ENCODE peak calls at places on chromosome X, in six cellular contexts. K is sigmoid colon, J is lower leg skin, I is IMR-90, T is suprapubic skin, E is esophagus squamous epithelium. C is an unnamed sample.

GRCh38 chrX:1870421-1870820 is 255.6 kb downstream of the ASMT start:
- DNase-seq in E (no peak), I (no peak), T (no peak), J (no peak), K (no peak), C (no peak)

GRCh38 chrX:11641368-11641767 is 24.4 kb downstream of the ARHGAP6 start:
- DNase-seq in T (no peak), K (no peak), E (no peak), I (no peak), J (no peak), C (no peak)

GRCh38 chrX:8520791-8521190 is 56.2 kb downstream of the VCX3B start:
- DNase-seq in I (no peak), T (no peak), K (no peak), J (no peak), E (no peak), C (no peak)

GRCh38 chrX:38860106-38861013 is 59.1 kb downstream of the MID1IP1 start:
- DNase-seq in J (no peak), I (no peak), T (no peak), K (no peak), E (no peak), C (no peak)

GRCh38 chrX:1784773-1785172 is 169.9 kb downstream of the ASMT start:
- DNase-seq in J (no peak), K (no peak), E (no peak), I (no peak), T (no peak), C (no peak)

GRCh38 chrX:21972721-21973120 is 32.2 kb downstream of the SMS start:
- DNase-seq in J (no peak), K (no peak), I (peak), E (no peak), T (no peak), C (peak)

GRCh38 chrX:41386222-41386990 is 52.4 kb downstream of the DDX3X start:
- DNase-seq in K (no peak), T (no peak), J (no peak), E (no peak), I (peak), C (no peak)

GRCh38 chrX:98637451-98637850 is 1753.7 kb downstream of the RPA4 start:
- DNase-seq in T (no peak), I (no peak), J (no peak), E (no peak), K (no peak), C (no peak)

GRCh38 chrX:134971926-134972325 is 18.9 kb upstream of the SMIM10 start:
- DNase-seq in K (no peak), J (no peak), I (peak), E (no peak), T (no peak), C (no peak)

GRCh38 chrX:52422884-52423283 is 54.1 kb downstream of the XAGE2 start:
- DNase-seq in I (peak), J (no peak), T (no peak), K (no peak), E (no peak), C (no peak)

GRCh38 chrX:47218920-47219815 is 687 bp downstream of the CDK16 start:
- DNase-seq in I (no peak), K (peak), T (peak), J (peak), E (no peak), C (peak)

GRCh38 chrX:133570549-133570948 is 155.3 kb upstream of the GPC4 start:
- DNase-seq in J (no peak), T (no peak), K (no peak), E (no peak), I (no peak), C (no peak)

GRCh38 chrX:66756717-66757116 is 117.8 kb upstream of the EDA2R start:
- DNase-seq in K (no peak), E (no peak), J (no peak), T (no peak), I (no peak), C (no peak)

GRCh38 chrX:115047181-115047580 is 29.8 kb upstream of the IL13RA2 start:
- DNase-seq in J (no peak), E (no peak), I (peak), T (no peak), K (no peak), C (no peak)

GRCh38 chrX:56805399-56805798 is 76.4 kb downstream of the NBDY start:
- DNase-seq in T (no peak), J (no peak), K (no peak), I (no peak), E (no peak), C (no peak)

GRCh38 chrX:34656842-34657780 is at the start of gene TMEM47:
- DNase-seq in K (peak), J (peak), I (peak), E (no peak), T (peak), C (peak)

GRCh38 chrX:21645437-21646220 is 12.5 kb downstream of the KLHL34 start:
- DNase-seq in T (no peak), I (no peak), K (no peak), J (no peak), E (no peak), C (no peak)

GRCh38 chrX:10582945-10583344 is 37.4 kb downstream of the MID1 start:
- DNase-seq in E (no peak), T (no peak), I (peak), J (no peak), K (no peak), C (peak)

GRCh38 chrX:136712631-136713030 is 64.7 kb downstream of the CD40LG start:
- DNase-seq in T (no peak), J (no peak), I (no peak), E (no peak), K (no peak), C (no peak)

GRCh38 chrX:29024813-29025342 is 437.6 kb downstream of the IL1RAPL1 start:
- DNase-seq in J (no peak), T (no peak), I (peak), E (no peak), K (no peak), C (no peak)

GRCh38 chrX:7347465-7347864 is 199.5 kb upstream of the PUDP start:
- DNase-seq in E (no peak), I (no peak), T (no peak), K (no peak), J (no peak), C (no peak)

GRCh38 chrX:41333744-41333993 is 293 bp upstream of the DDX3X start:
- DNase-seq in T (peak), K (peak), E (no peak), I (peak), J (no peak), C (peak)

GRCh38 chrX:40705658-40706312 is 29.6 kb downstream of the MED14 start:
- DNase-seq in T (no peak), E (no peak), K (no peak), J (no peak), I (no peak), C (no peak)

GRCh38 chrX:69603566-69604194 is 12.2 kb upstream of the EDA start:
- DNase-seq in T (no peak), I (no peak), E (no peak), K (no peak), J (no peak), C (no peak)

GRCh38 chrX:9829308-9830267 is 43.4 kb downstream of the SHROOM2 start:
- DNase-seq in T (no peak), I (peak), J (no peak), K (no peak), E (no peak), C (no peak)

GRCh38 chrX:68114573-68115199 is 318.6 kb downstream of the OPHN1 start:
- DNase-seq in I (peak), J (no peak), E (no peak), K (no peak), T (no peak), C (peak)

GRCh38 chrX:80489166-80489565 is 68.9 kb downstream of the TENT5D start:
- DNase-seq in K (no peak), I (no peak), J (no peak), E (no peak), T (no peak), C (peak)

GRCh38 chrX:65695849-65696248 is 28.4 kb downstream of the MSN start:
- DNase-seq in K (no peak), E (no peak), I (no peak), T (no peak), J (no peak), C (peak)

GRCh38 chrX:48998391-48998790 is 3.7 kb downstream of the GRIPAP1 start:
- DNase-seq in J (no peak), T (no peak), I (no peak), E (no peak), K (no peak), C (no peak)

DNA sequence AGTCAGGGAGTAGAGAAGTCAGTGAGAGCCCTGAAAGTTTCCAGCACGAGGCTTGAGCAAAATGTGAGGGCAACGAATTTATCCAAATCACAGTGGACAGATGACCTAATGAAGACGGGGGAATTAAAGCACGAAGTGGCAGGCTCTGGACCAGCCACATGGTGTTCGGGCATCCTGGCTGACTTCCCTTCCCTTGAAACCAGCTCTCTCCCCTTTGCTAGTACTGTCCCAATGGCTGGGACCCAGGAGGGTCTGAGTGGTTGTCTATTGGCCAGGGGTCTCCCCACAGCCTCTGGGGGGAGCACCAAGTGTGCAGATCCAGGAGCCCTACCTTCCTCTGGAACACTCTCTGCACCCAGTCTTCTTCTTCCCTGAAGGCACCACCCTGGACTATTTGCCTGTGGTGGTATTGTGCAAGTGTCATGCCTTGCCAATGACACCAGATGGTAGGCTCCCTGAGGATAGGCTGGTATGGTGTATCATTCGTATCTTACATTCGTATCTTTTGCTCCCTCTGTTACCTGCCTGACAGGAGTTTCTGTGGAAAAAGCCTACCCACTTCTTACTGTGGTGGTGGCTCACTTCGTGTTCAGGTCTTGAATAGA is 2.1 kb downstream of the APLN start:
- DNase-seq in K (no peak), I (no peak), T (no peak), E (no peak), J (peak), C (no peak)
- TF ChIP-seq POLR2A in K (no peak), I (no peak), T (no peak), E (no peak), J (no peak), C (no peak)

GRCh38 chrX:85375333-85375738 is 4.1 kb downstream of the POF1B start:
- DNase-seq in K (no peak), T (no peak), J (no peak), I (no peak), E (no peak), C (no peak)

GRCh38 chrX:85381602-85382001 is 2.1 kb upstream of the POF1B start:
- DNase-seq in E (no peak), I (no peak), K (no peak), T (no peak), J (no peak), C (no peak)

DNA sequence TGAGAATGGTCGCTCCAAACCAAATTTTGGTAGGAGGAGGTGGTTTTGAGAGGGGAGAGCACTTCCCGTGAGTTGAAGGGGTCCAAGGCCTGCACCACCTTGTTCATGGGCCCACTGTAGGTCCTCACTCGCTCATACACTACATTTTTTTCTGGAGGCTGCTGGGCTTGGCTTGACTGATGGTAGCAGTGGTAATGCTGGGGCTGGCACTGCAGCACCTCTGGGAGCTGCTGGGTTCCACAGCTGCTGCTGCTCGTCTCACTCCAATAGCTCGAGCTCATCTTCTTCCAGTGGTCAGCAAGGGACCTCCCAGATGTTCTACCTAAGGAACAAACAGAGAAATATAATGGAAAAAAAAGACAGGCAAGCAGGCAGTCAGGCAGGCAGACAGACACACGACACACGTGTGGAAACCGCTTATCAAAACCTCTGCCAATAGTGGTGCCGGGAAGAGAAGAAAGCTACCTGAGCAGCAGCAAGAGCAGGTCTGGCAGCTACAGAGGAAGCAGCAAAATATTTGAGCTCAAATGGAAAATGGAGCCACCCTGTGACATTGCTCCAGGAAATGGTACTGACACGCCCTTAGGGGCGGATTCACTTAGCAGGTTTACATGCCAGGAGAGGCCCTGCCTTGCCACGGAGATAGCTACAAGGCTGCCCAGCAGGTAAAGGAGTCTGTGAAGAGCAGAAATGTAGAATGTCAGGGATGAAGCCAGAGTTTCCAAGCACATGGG is at the start of gene POF1B:
- DNase-seq in J (no peak), E (no peak), K (no peak), I (no peak), T (no peak), C (no peak)
- TF ChIP-seq POLR2A in J (no peak), E (peak), K (peak), I (no peak), T (no peak), C (no peak)

DNA sequence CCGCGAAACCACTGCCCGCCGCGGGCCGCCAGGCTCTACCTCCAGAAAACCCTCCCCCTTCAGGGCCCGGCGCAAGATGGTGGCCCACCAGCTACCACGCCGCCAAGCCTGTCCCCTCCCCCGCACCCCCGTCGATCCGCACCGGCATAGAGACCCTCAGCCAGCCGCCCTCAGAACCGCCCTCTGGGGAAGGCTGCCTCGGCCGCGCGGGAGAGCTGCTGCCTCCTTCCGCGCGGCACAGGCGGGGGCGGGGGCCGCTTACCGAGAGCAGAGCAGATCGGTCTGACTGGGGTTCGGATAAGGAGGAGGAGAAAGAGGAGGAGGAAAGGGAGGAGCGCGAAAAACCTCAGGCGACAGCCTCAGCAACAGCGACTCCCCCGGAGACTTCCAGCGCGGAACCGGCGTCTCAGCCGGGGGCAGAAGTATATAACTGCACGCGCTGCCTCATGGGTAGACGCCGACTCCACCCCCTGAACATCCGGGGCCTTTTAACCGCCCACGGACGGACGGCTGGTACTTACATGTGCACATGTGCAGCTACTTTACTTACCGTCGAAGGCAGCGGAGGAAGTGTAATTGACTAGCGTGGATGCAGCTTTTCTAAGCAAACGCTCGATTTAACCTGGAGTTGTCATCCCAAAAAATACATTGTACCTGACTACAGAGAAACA is at the start of gene ZNF280C:
- DNase-seq in K (peak), J (peak), I (peak), E (peak), T (peak), C (peak)
- TF ChIP-seq POLR2A in K (peak), J (no peak), I (peak), E (peak), T (peak), C (peak)

GRCh38 chrX:129932137-129932791 is 26.3 kb downstream of the UTP14A start:
- DNase-seq in E (peak), K (peak), I (peak), J (peak), T (peak), C (peak)
- TF ChIP-seq POLR2A in E (peak), K (no peak), I (no peak), J (no peak), T (no peak), C (no peak)

GRCh38 chrX:101390664-101391525 is at the start of gene RPL36A:
- DNase-seq in J (peak), K (peak), I (peak), T (peak), E (peak), C (peak)
- TF ChIP-seq POLR2A in J (peak), K (peak), I (peak), T (peak), E (peak), C (peak)

GRCh38 chrX:15311119-15311518 is 4.3 kb downstream of the ASB11 start:
- DNase-seq in E (no peak), T (no peak), I (no peak), J (no peak), K (no peak), C (no peak)
- TF ChIP-seq POLR2A in E (no peak), T (no peak), I (no peak), J (no peak), K (no peak), C (no peak)

GRCh38 chrX:53440101-53440500 is 5.9 kb upstream of the HSD17B10 start:
- DNase-seq in E (no peak), T (no peak), I (no peak), J (no peak), K (no peak), C (no peak)

GRCh38 chrX:53440631-53441517 is 6.7 kb upstream of the HSD17B10 start:
- DNase-seq in I (peak), K (peak), T (peak), E (peak), J (peak), C (peak)

GRCh38 chrX:53442322-53442631 is 8.1 kb upstream of the HSD17B10 start:
- DNase-seq in T (no peak), I (no peak), E (no peak), J (no peak), K (no peak), C (no peak)

GRCh38 chrX:53438832-53439230 is 4.7 kb upstream of the HSD17B10 start:
- DNase-seq in I (no peak), E (no peak), J (no peak), T (no peak), K (no peak), C (no peak)

GRCh38 chrX:53441531-53442321 is 7.6 kb upstream of the HSD17B10 start:
- DNase-seq in E (peak), J (peak), K (peak), T (peak), I (peak), C (peak)
- TF ChIP-seq POLR2A in E (peak), J (no peak), K (no peak), T (no peak), I (no peak), C (peak)

GRCh38 chrX:153969904-153970397 is 1.7 kb downstream of the HCFC1 start:
- DNase-seq in J (peak), I (peak), E (no peak), K (no peak), T (peak), C (no peak)

GRCh38 chrX:153971632-153972367 is at the start of gene HCFC1:
- DNase-seq in E (peak), T (peak), J (peak), K (peak), I (peak), C (peak)

GRCh38 chrX:153969125-153969903 is 2.3 kb downstream of the HCFC1 start:
- DNase-seq in I (no peak), J (no peak), E (no peak), T (peak), K (peak), C (no peak)

GRCh38 chrX:153971124-153971631 is 440 bp downstream of the HCFC1 start:
- DNase-seq in I (peak), J (peak), K (peak), E (peak), T (peak), C (peak)

DNA sequence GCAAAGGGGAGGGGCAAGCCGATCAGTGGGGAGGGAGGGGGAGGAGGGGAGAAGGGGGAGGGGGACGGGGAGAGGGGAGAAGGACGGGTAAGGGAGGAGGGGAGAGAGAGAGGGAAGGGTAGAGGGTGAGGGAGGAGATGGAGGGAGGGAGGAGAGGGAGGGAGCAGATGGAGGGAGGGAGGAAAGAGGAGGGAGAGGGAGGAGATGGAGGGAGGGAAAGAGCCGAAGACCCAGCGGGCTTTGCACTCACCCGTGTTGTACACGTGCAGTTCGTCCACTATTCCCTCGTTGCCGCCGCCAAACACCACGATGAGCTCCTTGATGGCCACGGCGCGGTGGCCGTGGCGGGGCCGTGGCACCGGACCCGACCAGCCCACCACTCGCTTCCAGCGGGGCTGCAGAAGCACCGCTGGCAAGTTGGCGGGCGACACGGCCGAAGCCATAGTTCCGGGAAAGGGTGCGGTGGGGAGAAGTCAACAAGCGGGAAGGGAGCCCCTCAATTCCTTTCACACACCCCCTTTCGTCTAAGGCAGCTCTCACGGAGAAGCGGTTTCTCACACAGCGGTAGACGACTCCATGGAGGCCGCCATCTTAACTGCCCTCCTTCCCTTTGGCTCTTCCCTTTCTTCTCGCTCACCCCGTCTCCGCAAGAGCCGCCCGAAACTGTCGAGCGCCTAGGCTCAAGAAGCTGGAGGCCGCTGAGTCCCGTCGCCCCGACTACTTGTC is 1.1 kb downstream of the HCFC1 start:
- DNase-seq in E (no peak), K (peak), T (peak), I (peak), J (no peak), C (peak)
- TF ChIP-seq POLR2A in E (no peak), K (no peak), T (no peak), I (no peak), J (no peak), C (peak)

GRCh38 chrX:23959781-23960180 is 52.0 kb downstream of the CXorf58 start:
- DNase-seq in J (no peak), I (no peak), K (no peak), T (no peak), E (no peak), C (no peak)
- TF ChIP-seq POLR2A in J (no peak), I (no peak), K (no peak), T (no peak), E (no peak), C (no peak)

C was measured in erythroblast.